ENCODE peak calls at places on chromosomes 4 and X, in nine cellular contexts. C is CD4-positive, alpha-beta memory T cell; J is CD8-positive, alpha-beta T cell; R is heart left ventricle; F is heart right ventricle; L is colonic mucosa; G is K562; K is endothelial cell of umbilical vein; S is upper lobe of left lung. H is an unnamed sample.
A peak's percentile ranks its signal among the peaks of the same experiment; 100 is the strongest.

GRCh38 chr4:87049508-87049907 is 114.7 kb downstream of the AFF1 start:
- DNase-seq in C (no peak), J (no peak), R (no peak), F (no peak), L (no peak), G (no peak), K (peak; percentile 32), S (peak; percentile 33), H (no peak)

GRCh38 chrX:63258144-63258543 is 93.0 kb downstream of the SPIN4 start:
- DNase-seq in C (no peak), J (no peak), R (no peak), F (no peak), L (no peak), G (no peak), K (no peak), S (no peak), H (no peak)

GRCh38 chr4:175435437-175435836 is 376.6 kb downstream of the GPM6A start:
- DNase-seq in C (no peak), J (no peak), R (no peak), F (no peak), L (no peak), G (no peak), K (no peak), S (no peak), H (no peak)

GRCh38 chr4:184168406-184169019 is 49.2 kb downstream of the ENPP6 start:
- DNase-seq in C (peak; percentile 11), J (peak; percentile 14), R (peak; percentile 78), F (peak; percentile 64), L (peak; percentile 54), G (peak; percentile 74), K (peak; percentile 53), S (peak; percentile 96), H (peak; percentile 9)

GRCh38 chrX:153649178-153649914 is 2.3 kb downstream of the DUSP9 start:
- DNase-seq in C (peak; percentile 42), J (no peak), R (no peak), F (peak; percentile 17), L (no peak), G (peak; percentile 68), K (no peak), S (peak; percentile 74), H (no peak)

GRCh38 chr4:10461091-10461849 is 4.0 kb upstream of the ZNF518B start:
- DNase-seq in C (peak; percentile 83), J (peak; percentile 68), R (peak; percentile 45), F (peak; percentile 15), L (peak; percentile 60), G (peak; percentile 87), K (peak; percentile 67), S (peak; percentile 95), H (peak; percentile 87)

GRCh38 chrX:46408553-46409407 is 136.4 kb downstream of the ZNF674 start:
- DNase-seq in C (peak; percentile 45), J (peak; percentile 46), R (peak; percentile 47), F (peak; percentile 59), L (peak; percentile 75), G (peak; percentile 65), K (peak; percentile 74), S (no peak), H (peak; percentile 70)

GRCh38 chr4:40939826-40940225 is 190.1 kb downstream of the NSUN7 start:
- DNase-seq in C (no peak), J (no peak), R (no peak), F (no peak), L (no peak), G (no peak), K (no peak), S (no peak), H (no peak)

GRCh38 chr4:123408471-123409084 is 12.0 kb downstream of the SPRY1 start:
- DNase-seq in C (no peak), J (no peak), R (no peak), F (no peak), L (no peak), G (no peak), K (no peak), S (no peak), H (no peak)

GRCh38 chr4:11005321-11005720 is 320.8 kb upstream of the CLNK start:
- DNase-seq in C (no peak), J (no peak), R (no peak), F (no peak), L (no peak), G (no peak), K (no peak), S (no peak), H (no peak)

GRCh38 chr4:76197971-76198410 is 15.6 kb downstream of the SCARB2 start:
- DNase-seq in C (no peak), J (no peak), R (peak; percentile 53), F (no peak), L (no peak), G (peak; percentile 37), K (no peak), S (peak; percentile 28), H (peak; percentile 13)

GRCh38 chrX:153417637-153418036 is 6.4 kb downstream of the ZFP92 start:
- DNase-seq in C (no peak), J (no peak), R (no peak), F (no peak), L (no peak), G (no peak), K (no peak), S (no peak), H (no peak)

GRCh38 chrX:97616883-97617510 is 733.3 kb downstream of the RPA4 start:
- DNase-seq in C (no peak), J (no peak), R (no peak), F (no peak), L (no peak), G (no peak), K (peak; percentile 77), S (no peak), H (no peak)

GRCh38 chr4:32226201-32226600 is 1506.0 kb downstream of the PCDH7 start:
- DNase-seq in C (no peak), J (no peak), R (no peak), F (no peak), L (no peak), G (no peak), K (no peak), S (no peak), H (no peak)

GRCh38 chr4:183601381-183601780 is 57.6 kb downstream of the RWDD4 start:
- DNase-seq in C (no peak), J (no peak), R (no peak), F (no peak), L (no peak), G (no peak), K (no peak), S (no peak), H (no peak)

GRCh38 chr4:184439856-184440592 is 34.3 kb downstream of the IRF2 start:
- DNase-seq in C (no peak), J (no peak), R (no peak), F (no peak), L (no peak), G (no peak), K (no peak), S (no peak), H (no peak)

GRCh38 chr4:102901804-102902203 is 33.0 kb downstream of the CISD2 start:
- DNase-seq in C (no peak), J (no peak), R (no peak), F (no peak), L (no peak), G (no peak), K (no peak), S (no peak), H (no peak)

GRCh38 chr4:138835833-138836521 is 179.6 kb upstream of the NOCT start:
- DNase-seq in C (no peak), J (no peak), R (peak; percentile 67), F (peak; percentile 51), L (peak; percentile 40), G (peak; percentile 13), K (peak; percentile 15), S (no peak), H (no peak)

DNA sequence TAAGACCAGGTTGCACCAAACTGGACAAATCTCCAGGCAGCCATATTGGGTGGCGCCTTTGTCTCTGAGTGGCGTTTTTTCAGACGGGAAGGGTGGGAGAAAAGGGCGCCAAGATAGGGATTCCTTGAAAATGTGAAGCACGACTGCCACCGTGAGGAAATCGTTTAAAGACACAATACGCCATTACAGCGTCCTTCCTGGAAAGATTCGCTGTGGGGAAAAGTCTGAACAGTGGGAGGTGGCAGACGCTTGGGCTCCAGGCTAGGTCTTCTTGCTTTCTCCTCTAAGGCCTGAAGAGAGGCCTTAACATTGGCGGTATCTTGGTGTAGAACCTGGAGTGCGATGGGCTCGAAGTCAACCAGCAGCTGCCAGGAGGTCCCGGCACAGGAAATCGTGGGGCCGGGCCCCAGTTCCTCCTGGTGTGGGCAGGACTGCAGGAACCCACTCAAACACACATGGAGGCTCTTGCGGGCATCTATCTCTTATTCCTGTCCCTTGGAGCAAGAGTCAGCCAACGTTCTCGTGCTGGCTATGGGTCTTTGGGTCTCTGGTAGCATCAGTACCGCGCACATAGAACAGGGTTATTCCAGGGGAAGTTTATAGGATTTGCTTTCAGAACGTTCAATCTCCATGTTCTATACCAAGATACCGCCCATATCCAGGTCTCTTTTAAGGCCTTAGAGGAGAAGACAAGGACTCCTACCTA is 208.8 kb downstream of the OR13H1 start:
- DNase-seq in C (peak; percentile 81), J (no peak), R (no peak), F (no peak), L (peak; percentile 90), G (no peak), K (no peak), S (no peak), H (no peak)
- H3K4me3 ChIP-seq in C (no peak overlapping the region), J (no peak overlapping the region), R (peak overlapping the region; percentile 22), F (peak overlapping the region; percentile 60), L (peak overlapping the region; percentile 40), G (no peak overlapping the region), K (no peak overlapping the region), S (no peak overlapping the region), H (peak overlapping the region; percentile 41)

GRCh38 chrX:57232658-57233360 is 53.7 kb upstream of the FAAH2 start:
- DNase-seq in C (no peak), J (no peak), R (no peak), F (no peak), L (no peak), G (no peak), K (no peak), S (no peak), H (no peak)

DNA sequence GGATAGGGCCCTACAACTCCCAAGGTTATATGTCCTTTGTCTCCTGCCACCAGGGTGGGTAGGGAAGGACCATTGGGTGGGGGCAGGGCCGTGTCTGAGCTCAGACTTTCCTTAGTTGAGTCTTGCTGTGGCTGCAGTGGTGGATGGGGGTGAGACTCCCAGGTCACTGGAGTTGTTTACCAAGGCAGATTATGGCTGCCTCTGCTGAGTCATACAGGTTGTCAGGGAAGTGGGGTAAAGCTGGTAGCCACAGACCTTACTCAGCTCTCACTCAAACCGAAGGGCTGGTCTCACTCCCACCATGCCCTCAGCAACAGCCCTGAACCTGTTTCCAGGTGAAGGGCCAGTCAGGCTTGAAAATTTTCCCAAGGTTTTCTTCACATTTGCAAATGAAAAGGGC is 58.8 kb upstream of the FAAH2 start:
- DNase-seq in C (no peak), J (no peak), R (no peak), F (no peak), L (no peak), G (peak; percentile 25), K (no peak), S (no peak), H (no peak)
- H3K9me3 ChIP-seq in C (no peaks in the 10 kb centered on the region), J (no peaks in the 10 kb centered on the region), R (no peaks in the 10 kb centered on the region), F (no peaks in the 10 kb centered on the region), L (no peaks in the 10 kb centered on the region), G (no peaks in the 10 kb centered on the region), K (no peaks in the 10 kb centered on the region), S (no peaks in the 10 kb centered on the region), H (no peaks in the 10 kb centered on the region)

GRCh38 chrX:118116308-118117068 is at the start of gene KLHL13:
- DNase-seq in C (no peak), J (no peak), R (peak; percentile 45), F (peak; percentile 31), L (peak; percentile 25), G (peak; percentile 48), K (peak; percentile 51), S (peak; percentile 84), H (no peak)
- H3K4me3 ChIP-seq in C (no peak within 1 kb of the TSS), J (peak within 1 kb of the TSS; percentile 52), R (peak within 1 kb of the TSS; percentile 69), F (peak within 1 kb of the TSS; percentile 59), L (peak within 1 kb of the TSS; percentile 48), G (peak within 1 kb of the TSS; percentile 45), K (peak within 1 kb of the TSS; percentile 76), S (peak within 1 kb of the TSS; percentile 54), H (no peak within 1 kb of the TSS)

GRCh38 chrX:67779099-67779498 is 235.3 kb downstream of the AR start:
- DNase-seq in C (no peak), J (no peak), R (no peak), F (no peak), L (no peak), G (no peak), K (no peak), S (no peak), H (no peak)
- H3K9me3 ChIP-seq in C (no peaks in the 10 kb centered on the region), J (no peaks in the 10 kb centered on the region), R (no peaks in the 10 kb centered on the region), F (no peaks in the 10 kb centered on the region), L (no peaks in the 10 kb centered on the region), G (no peaks in the 10 kb centered on the region), K (no peaks in the 10 kb centered on the region), S (no peaks in the 10 kb centered on the region), H (no peaks in the 10 kb centered on the region)

H was measured in CD4-positive, CD25-positive, alpha-beta regulatory T cell.